ENCODE peak calls at places on chromosome 22, in five cellular contexts. One of them, this sample, is unnamed.

GRCh38 chr22:35914665-35915476 is 113.8 kb downstream of the RBFOX2 start:
- DNase-seq in CD8-positive, alpha-beta T cell: no peak
- DNase-seq in Calu3: peak
- DNase-seq in gastrocnemius medialis: peak
- DNase-seq in endodermal cell: peak
- DNase-seq in this sample: no peak

GRCh38 chr22:49408102-49408836 is 419.4 kb downstream of the BRD1 start:
- DNase-seq in Calu3: no peak
- DNase-seq in endodermal cell: peak
- DNase-seq in gastrocnemius medialis: no peak
- DNase-seq in CD8-positive, alpha-beta T cell: no peak
- DNase-seq in this sample: no peak

GRCh38 chr22:20008221-20008995 is 8.2 kb downstream of the ARVCF start:
- DNase-seq in gastrocnemius medialis: no peak
- DNase-seq in Calu3: no peak
- DNase-seq in CD8-positive, alpha-beta T cell: no peak
- DNase-seq in endodermal cell: peak
- DNase-seq in this sample: no peak

GRCh38 chr22:47389201-47389600 is 626.8 kb downstream of the TBC1D22A start:
- DNase-seq in CD8-positive, alpha-beta T cell: no peak
- DNase-seq in Calu3: no peak
- DNase-seq in endodermal cell: no peak
- DNase-seq in gastrocnemius medialis: no peak
- DNase-seq in this sample: no peak

GRCh38 chr22:47293368-47294221 is 531.1 kb downstream of the TBC1D22A start:
- DNase-seq in Calu3: no peak
- DNase-seq in endodermal cell: peak
- DNase-seq in CD8-positive, alpha-beta T cell: no peak
- DNase-seq in gastrocnemius medialis: no peak
- DNase-seq in this sample: no peak

GRCh38 chr22:17726561-17727243 is 47.6 kb downstream of the BID start:
- DNase-seq in endodermal cell: no peak
- DNase-seq in Calu3: no peak
- DNase-seq in gastrocnemius medialis: no peak
- DNase-seq in CD8-positive, alpha-beta T cell: no peak
- DNase-seq in this sample: no peak

GRCh38 chr22:42412744-42413220 is 19.4 kb downstream of the NFAM1 start:
- DNase-seq in endodermal cell: peak
- DNase-seq in CD8-positive, alpha-beta T cell: no peak
- DNase-seq in gastrocnemius medialis: no peak
- DNase-seq in Calu3: no peak
- DNase-seq in this sample: no peak

GRCh38 chr22:46006379-46007002 is 29.5 kb upstream of the WNT7B start:
- DNase-seq in endodermal cell: peak
- DNase-seq in gastrocnemius medialis: peak
- DNase-seq in Calu3: peak
- DNase-seq in CD8-positive, alpha-beta T cell: peak
- DNase-seq in this sample: peak

GRCh38 chr22:46027219-46028068 is 50.5 kb upstream of the WNT7B start:
- DNase-seq in CD8-positive, alpha-beta T cell: no peak
- DNase-seq in gastrocnemius medialis: no peak
- DNase-seq in Calu3: peak
- DNase-seq in endodermal cell: peak
- DNase-seq in this sample: no peak

GRCh38 chr22:35552186-35552842 is 11.7 kb downstream of the RASD2 start:
- DNase-seq in endodermal cell: peak
- DNase-seq in gastrocnemius medialis: no peak
- DNase-seq in Calu3: peak
- DNase-seq in CD8-positive, alpha-beta T cell: peak
- DNase-seq in this sample: peak

GRCh38 chr22:47168900-47169800 is 406.7 kb downstream of the TBC1D22A start:
- DNase-seq in Calu3: peak
- DNase-seq in CD8-positive, alpha-beta T cell: no peak
- DNase-seq in gastrocnemius medialis: no peak
- DNase-seq in endodermal cell: peak
- DNase-seq in this sample: no peak

GRCh38 chr22:45863981-45864751 is 112.8 kb downstream of the WNT7B start:
- DNase-seq in Calu3: peak
- DNase-seq in CD8-positive, alpha-beta T cell: peak
- DNase-seq in gastrocnemius medialis: no peak
- DNase-seq in endodermal cell: peak
- DNase-seq in this sample: peak

GRCh38 chr22:35838849-35839646 is 121.4 kb downstream of the APOL5 start:
- DNase-seq in CD8-positive, alpha-beta T cell: no peak
- DNase-seq in gastrocnemius medialis: peak
- DNase-seq in endodermal cell: peak
- DNase-seq in Calu3: peak
- DNase-seq in this sample: no peak

GRCh38 chr22:46777609-46777970 is 15.1 kb downstream of the TBC1D22A start:
- DNase-seq in CD8-positive, alpha-beta T cell: no peak
- DNase-seq in Calu3: no peak
- DNase-seq in endodermal cell: no peak
- DNase-seq in gastrocnemius medialis: no peak
- DNase-seq in this sample: no peak

GRCh38 chr22:35464399-35464798 is 64.5 kb downstream of the MCM5 start:
- DNase-seq in endodermal cell: no peak
- DNase-seq in CD8-positive, alpha-beta T cell: no peak
- DNase-seq in Calu3: no peak
- DNase-seq in gastrocnemius medialis: no peak
- DNase-seq in this sample: no peak

GRCh38 chr22:47631571-47632102 is 869.2 kb downstream of the TBC1D22A start:
- DNase-seq in endodermal cell: no peak
- DNase-seq in gastrocnemius medialis: no peak
- DNase-seq in Calu3: no peak
- DNase-seq in CD8-positive, alpha-beta T cell: no peak
- DNase-seq in this sample: no peak

GRCh38 chr22:42912049-42912448 is 55.0 kb upstream of the ARFGAP3 start:
- DNase-seq in CD8-positive, alpha-beta T cell: no peak
- DNase-seq in endodermal cell: no peak
- DNase-seq in Calu3: no peak
- DNase-seq in gastrocnemius medialis: no peak
- DNase-seq in this sample: no peak

GRCh38 chr22:33648478-33648877 is 271.8 kb downstream of the LARGE1 start:
- DNase-seq in gastrocnemius medialis: no peak
- DNase-seq in endodermal cell: no peak
- DNase-seq in CD8-positive, alpha-beta T cell: no peak
- DNase-seq in Calu3: no peak
- DNase-seq in this sample: no peak

GRCh38 chr22:29727248-29727551 is 7.4 kb downstream of the CABP7 start:
- DNase-seq in endodermal cell: peak
- DNase-seq in Calu3: peak
- DNase-seq in gastrocnemius medialis: no peak
- DNase-seq in CD8-positive, alpha-beta T cell: no peak
- DNase-seq in this sample: no peak

GRCh38 chr22:41916745-41917358 is 2.0 kb upstream of the SHISA8 start:
- DNase-seq in CD8-positive, alpha-beta T cell: no peak
- DNase-seq in Calu3: no peak
- DNase-seq in endodermal cell: no peak
- DNase-seq in gastrocnemius medialis: no peak
- DNase-seq in this sample: no peak

GRCh38 chr22:17120281-17120680 is 879 bp downstream of the TMEM121B start:
- DNase-seq in endodermal cell: peak
- DNase-seq in Calu3: peak
- DNase-seq in CD8-positive, alpha-beta T cell: peak
- DNase-seq in gastrocnemius medialis: no peak
- DNase-seq in this sample: peak

GRCh38 chr22:50301581-50301991 is 5.9 kb downstream of the PLXNB2 start:
- DNase-seq in CD8-positive, alpha-beta T cell: no peak
- DNase-seq in gastrocnemius medialis: no peak
- DNase-seq in endodermal cell: no peak
- DNase-seq in Calu3: no peak
- DNase-seq in this sample: no peak

GRCh38 chr22:47397673-47398072 is 635.2 kb downstream of the TBC1D22A start:
- DNase-seq in gastrocnemius medialis: no peak
- DNase-seq in CD8-positive, alpha-beta T cell: no peak
- DNase-seq in Calu3: no peak
- DNase-seq in endodermal cell: no peak
- DNase-seq in this sample: no peak

GRCh38 chr22:19993926-19994325 is 22.7 kb downstream of the ARVCF start:
- DNase-seq in endodermal cell: no peak
- DNase-seq in CD8-positive, alpha-beta T cell: no peak
- DNase-seq in Calu3: no peak
- DNase-seq in gastrocnemius medialis: no peak
- DNase-seq in this sample: no peak

GRCh38 chr22:23841292-23841691 is 2.5 kb upstream of the DERL3 start:
- DNase-seq in gastrocnemius medialis: no peak
- DNase-seq in Calu3: no peak
- DNase-seq in endodermal cell: no peak
- DNase-seq in CD8-positive, alpha-beta T cell: no peak
- DNase-seq in this sample: no peak

GRCh38 chr22:23838686-23839468 is at the start of gene DERL3:
- DNase-seq in gastrocnemius medialis: peak
- DNase-seq in Calu3: peak
- DNase-seq in CD8-positive, alpha-beta T cell: peak
- DNase-seq in endodermal cell: peak
- DNase-seq in this sample: peak

GRCh38 chr22:23840026-23840425 is 1.2 kb upstream of the DERL3 start:
- DNase-seq in endodermal cell: no peak
- DNase-seq in Calu3: no peak
- DNase-seq in gastrocnemius medialis: no peak
- DNase-seq in CD8-positive, alpha-beta T cell: no peak
- DNase-seq in this sample: no peak

GRCh38 chr22:23844739-23845202 is 6.0 kb upstream of the DERL3 start:
- DNase-seq in CD8-positive, alpha-beta T cell: no peak
- DNase-seq in endodermal cell: no peak
- DNase-seq in gastrocnemius medialis: no peak
- DNase-seq in Calu3: no peak
- DNase-seq in this sample: no peak

DNA sequence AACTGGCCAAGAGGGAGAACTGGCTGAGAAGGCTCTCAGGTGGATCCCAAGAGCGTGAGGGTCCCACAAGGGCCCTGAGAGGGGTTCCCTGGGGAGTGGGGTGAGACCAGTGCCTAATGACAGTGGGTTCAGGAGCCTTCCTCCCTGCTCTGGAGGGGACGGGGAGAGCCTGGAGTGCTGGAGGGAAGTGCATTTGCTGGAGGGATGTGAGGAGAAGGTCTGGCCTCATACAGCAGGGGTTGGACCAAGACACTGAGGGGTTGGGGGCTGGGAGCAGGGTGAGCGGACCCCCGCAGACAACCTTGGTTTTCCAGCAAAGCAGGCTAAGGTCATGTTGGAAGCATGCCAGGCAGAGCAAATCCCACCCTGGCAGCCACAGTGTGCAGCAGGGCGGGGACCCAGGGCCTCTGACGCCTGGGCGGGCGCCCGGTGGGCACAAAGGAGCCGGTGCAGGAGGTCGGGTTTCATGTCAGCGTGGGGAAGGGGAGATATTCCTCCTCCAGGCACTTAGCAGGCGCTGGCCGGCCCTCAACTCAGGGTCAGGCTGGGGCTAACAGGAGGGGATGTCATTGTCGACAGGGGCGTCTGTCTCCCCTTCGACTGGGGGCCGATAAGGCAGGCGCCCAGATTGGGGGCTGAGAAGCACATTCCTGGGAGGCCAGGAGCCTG is 3.1 kb upstream of the DERL3 start:
- DNase-seq in gastrocnemius medialis: no peak
- DNase-seq in CD8-positive, alpha-beta T cell: no peak
- DNase-seq in Calu3: no peak
- DNase-seq in endodermal cell: no peak
- DNase-seq in this sample: no peak
- TF ChIP-seq CTCF in gastrocnemius medialis: no peak
- TF ChIP-seq CTCF in CD8-positive, alpha-beta T cell: no peak
- TF ChIP-seq CTCF in Calu3: no peak
- TF ChIP-seq CTCF in endodermal cell: no peak
- TF ChIP-seq CTCF in this sample: no peak

DNA sequence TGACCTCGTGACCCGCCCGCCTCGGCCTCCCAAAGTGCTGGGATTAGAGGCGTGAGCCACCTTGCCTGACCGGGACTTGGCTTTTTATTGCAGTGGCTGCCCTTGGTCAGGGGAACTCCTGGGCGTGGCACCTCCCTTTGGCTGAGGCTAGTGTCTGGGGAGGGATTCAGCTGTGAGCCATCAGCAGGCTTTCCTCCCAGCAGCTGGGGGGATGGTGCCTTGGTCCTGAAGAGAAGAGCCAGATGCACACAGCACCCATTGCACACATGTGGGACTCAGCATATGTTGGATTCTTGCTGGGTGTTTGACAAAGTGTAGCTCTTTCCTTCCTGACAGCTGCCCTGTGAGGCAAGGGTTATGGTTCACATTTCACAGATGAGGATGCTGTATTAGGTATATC is 8.4 kb downstream of the CYTH4 start:
- DNase-seq in CD8-positive, alpha-beta T cell: no peak
- DNase-seq in Calu3: no peak
- DNase-seq in gastrocnemius medialis: no peak
- DNase-seq in endodermal cell: no peak
- DNase-seq in this sample: no peak
- TF ChIP-seq CTCF in CD8-positive, alpha-beta T cell: no peak
- TF ChIP-seq CTCF in Calu3: no peak
- TF ChIP-seq CTCF in gastrocnemius medialis: no peak
- TF ChIP-seq CTCF in endodermal cell: no peak
- TF ChIP-seq CTCF in this sample: no peak

GRCh38 chr22:22141771-22142591 is 102.6 kb upstream of the VPREB1 start:
- DNase-seq in endodermal cell: no peak
- DNase-seq in CD8-positive, alpha-beta T cell: no peak
- DNase-seq in Calu3: no peak
- DNase-seq in gastrocnemius medialis: no peak
- DNase-seq in this sample: no peak

GRCh38 chr22:22143448-22143847 is 101.1 kb upstream of the VPREB1 start:
- DNase-seq in gastrocnemius medialis: no peak
- DNase-seq in Calu3: no peak
- DNase-seq in endodermal cell: no peak
- DNase-seq in CD8-positive, alpha-beta T cell: no peak
- DNase-seq in this sample: no peak

GRCh38 chr22:22148905-22149304 is 95.7 kb upstream of the VPREB1 start:
- DNase-seq in gastrocnemius medialis: no peak
- DNase-seq in Calu3: no peak
- DNase-seq in CD8-positive, alpha-beta T cell: no peak
- DNase-seq in endodermal cell: no peak
- DNase-seq in this sample: no peak

GRCh38 chr22:22141031-22141430 is 103.6 kb upstream of the VPREB1 start:
- DNase-seq in CD8-positive, alpha-beta T cell: no peak
- DNase-seq in endodermal cell: no peak
- DNase-seq in gastrocnemius medialis: no peak
- DNase-seq in Calu3: no peak
- DNase-seq in this sample: no peak

DNA sequence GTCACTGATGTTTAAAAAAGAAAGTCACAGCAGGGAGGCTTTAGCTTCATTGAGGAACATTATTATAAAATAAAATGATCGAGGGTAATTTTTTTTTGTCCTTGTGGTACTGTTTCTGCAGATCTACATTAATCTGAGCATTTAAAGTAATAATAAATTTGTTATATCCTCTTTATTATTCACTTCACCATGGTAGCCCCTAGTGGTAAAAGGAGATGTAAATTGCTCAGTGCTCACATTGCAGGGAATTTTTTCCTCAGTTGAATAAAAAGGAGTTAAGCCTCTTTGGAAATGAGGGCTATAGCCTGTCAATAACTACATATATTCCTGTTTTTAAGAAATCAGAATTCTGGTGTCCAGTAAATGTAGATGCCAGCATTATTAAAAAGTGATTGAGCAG is 99.7 kb upstream of the VPREB1 start:
- DNase-seq in Calu3: no peak
- DNase-seq in CD8-positive, alpha-beta T cell: no peak
- DNase-seq in gastrocnemius medialis: no peak
- DNase-seq in endodermal cell: no peak
- DNase-seq in this sample: no peak
- TF ChIP-seq CTCF in Calu3: peak
- TF ChIP-seq CTCF in CD8-positive, alpha-beta T cell: no peak
- TF ChIP-seq CTCF in gastrocnemius medialis: no peak
- TF ChIP-seq CTCF in endodermal cell: peak
- TF ChIP-seq CTCF in this sample: no peak

GRCh38 chr22:22935546-22936157 is 48.0 kb downstream of the IGLL5 start:
- DNase-seq in Calu3: no peak
- DNase-seq in gastrocnemius medialis: no peak
- DNase-seq in endodermal cell: peak
- DNase-seq in CD8-positive, alpha-beta T cell: no peak
- DNase-seq in this sample: no peak
- TF ChIP-seq CTCF in Calu3: no peak
- TF ChIP-seq CTCF in gastrocnemius medialis: no peak
- TF ChIP-seq CTCF in endodermal cell: peak
- TF ChIP-seq CTCF in CD8-positive, alpha-beta T cell: no peak
- TF ChIP-seq CTCF in this sample: no peak